ENCODE peak calls at places on chromosomes 1 and 21, in nine cellular contexts. J, M, O, Z, X, K, S, V and P are unnamed samples.

GRCh38 chr1:231885209-231885854 is 258.7 kb downstream of the DISC1 start:
- DNase-seq in V (no peak), Z (no peak), S (no peak), K (no peak), O (no peak), X (no peak), M (no peak), J (no peak), P (no peak)

GRCh38 chr1:52424238-52424637 is 19.8 kb downstream of the PRPF38A start:
- DNase-seq in V (no peak), X (no peak), K (no peak), M (no peak), O (no peak), J (no peak), Z (no peak), S (no peak), P (no peak)

GRCh38 chr21:45869121-45870007 is 112.2 kb upstream of the COL6A1 start:
- DNase-seq in V (peak; percentile 17), S (no peak), X (no peak), Z (no peak), J (no peak), K (no peak), M (no peak), O (no peak), P (no peak)

GRCh38 chr1:201750120-201750519 is 78.8 kb upstream of the IPO9 start:
- DNase-seq in X (no peak), Z (no peak), M (no peak), S (no peak), J (no peak), V (no peak), O (no peak), K (no peak), P (no peak)

GRCh38 chr1:30638811-30639210 is 84.6 kb downstream of the MATN1 start:
- DNase-seq in V (no peak), J (no peak), O (no peak), M (no peak), S (no peak), X (no peak), K (peak; percentile 64), Z (no peak), P (no peak)

GRCh38 chr1:98500324-98500723 is 161.2 kb upstream of the SNX7 start:
- DNase-seq in X (no peak), V (no peak), Z (no peak), S (no peak), K (no peak), J (no peak), M (no peak), O (no peak), P (no peak)

GRCh38 chr1:109499661-109500536 is 6.0 kb downstream of the CYB561D1 start:
- DNase-seq in M (no peak), J (peak; percentile 67), O (peak; percentile 83), K (no peak), Z (no peak), S (no peak), X (no peak), V (peak; percentile 66), P (no peak)

GRCh38 chr1:111643097-111643496 is 23.5 kb downstream of the RAP1A start:
- DNase-seq in S (no peak), M (no peak), O (no peak), Z (no peak), V (no peak), J (no peak), X (no peak), K (no peak), P (no peak)

GRCh38 chr1:12090326-12090725 is 27.2 kb downstream of the TNFRSF8 start:
- DNase-seq in V (no peak), K (no peak), M (no peak), S (no peak), J (no peak), O (no peak), X (no peak), Z (no peak), P (no peak)

GRCh38 chr1:90200637-90201235 is 205.8 kb downstream of the ZNF326 start:
- DNase-seq in S (no peak), O (no peak), M (no peak), K (no peak), Z (no peak), V (no peak), J (no peak), X (no peak), P (no peak)

GRCh38 chr1:53155945-53156344 is 13.5 kb upstream of the SLC1A7 start:
- DNase-seq in S (no peak), X (no peak), O (no peak), M (no peak), Z (no peak), J (no peak), K (no peak), V (no peak), P (no peak)

GRCh38 chr1:219539645-219540254 is 73.2 kb downstream of the ZC3H11B start:
- DNase-seq in O (no peak), K (no peak), V (no peak), M (no peak), Z (no peak), S (no peak), J (no peak), X (no peak), P (no peak)

GRCh38 chr1:899636-900317 is 23.9 kb upstream of the SAMD11 start:
- DNase-seq in V (no peak), J (no peak), M (no peak), S (no peak), O (no peak), K (no peak), Z (no peak), X (no peak), P (peak; percentile 72)

GRCh38 chr1:32331549-32331948 is 4.5 kb downstream of the MARCKSL1 start:
- DNase-seq in X (no peak), K (no peak), J (no peak), M (no peak), O (no peak), Z (no peak), S (no peak), V (no peak), P (no peak)

GRCh38 chr1:32330558-32331127 is 5.4 kb downstream of the MARCKSL1 start:
- DNase-seq in S (no peak), Z (no peak), J (no peak), O (no peak), K (no peak), X (no peak), M (no peak), V (no peak), P (no peak)

GRCh38 chr1:32334274-32334861 is 1.7 kb downstream of the MARCKSL1 start:
- DNase-seq in M (no peak), X (no peak), S (no peak), K (no peak), O (peak; percentile 15), V (no peak), Z (no peak), J (no peak), P (no peak)

GRCh38 chr1:32333251-32333963 is 2.6 kb downstream of the MARCKSL1 start:
- DNase-seq in O (no peak), K (no peak), X (no peak), Z (no peak), J (no peak), S (no peak), M (no peak), V (no peak), P (no peak)

GRCh38 chr1:32332290-32333079 is 3.5 kb downstream of the MARCKSL1 start:
- DNase-seq in K (no peak), S (peak; percentile 48), Z (no peak), M (no peak), X (no peak), J (no peak), V (no peak), O (peak; percentile 55), P (no peak)
- TF ChIP-seq POLR2A in K (no peak), S (no peak), Z (no peak), M (no peak), X (peak; percentile 67), J (no peak), V (no peak), O (no peak), P (no peak)

GRCh38 chr1:156477526-156478249 is 22.9 kb downstream of the MEF2D start:
- DNase-seq in X (no peak), J (no peak), O (no peak), Z (no peak), M (no peak), K (no peak), V (no peak), S (no peak), P (no peak)

GRCh38 chr1:156476501-156477298 is 23.9 kb downstream of the MEF2D start:
- DNase-seq in K (peak; percentile 78), Z (peak; percentile 69), M (no peak), X (no peak), S (no peak), J (no peak), V (no peak), O (no peak), P (no peak)

GRCh38 chr1:156480015-156480368 is 20.6 kb downstream of the MEF2D start:
- DNase-seq in V (no peak), M (no peak), K (no peak), Z (no peak), X (no peak), J (no peak), O (no peak), S (no peak), P (no peak)

GRCh38 chr1:156479093-156480014 is 21.2 kb downstream of the MEF2D start:
- DNase-seq in X (no peak), J (no peak), Z (no peak), M (no peak), K (peak; percentile 33), S (no peak), O (no peak), V (no peak), P (no peak)

GRCh38 chr1:156478250-156478627 is 22.3 kb downstream of the MEF2D start:
- DNase-seq in J (no peak), Z (no peak), X (no peak), K (peak; percentile 83), S (no peak), V (no peak), O (no peak), M (no peak), P (no peak)
- H3K9me3 ChIP-seq in J (no peaks in the 10 kb centered on the region), Z (no peaks in the 10 kb centered on the region), X (no peaks in the 10 kb centered on the region), K (no peaks in the 10 kb centered on the region), S (no peaks in the 10 kb centered on the region), V (no peaks in the 10 kb centered on the region), O (no peaks in the 10 kb centered on the region), M (no peaks in the 10 kb centered on the region), P (no peaks in the 10 kb centered on the region)

GRCh38 chr1:247448107-247448778 is 9.7 kb downstream of the OR2B11 start:
- DNase-seq in Z (peak; percentile 54), V (peak; percentile 63), O (peak; percentile 62), K (peak; percentile 70), M (no peak), J (peak; percentile 79), S (peak; percentile 26), X (no peak), P (no peak)
- TF ChIP-seq POLR2A in Z (no peak), V (no peak), O (no peak), K (no peak), M (no peak), J (no peak), S (no peak), X (no peak), P (no peak)

DNA sequence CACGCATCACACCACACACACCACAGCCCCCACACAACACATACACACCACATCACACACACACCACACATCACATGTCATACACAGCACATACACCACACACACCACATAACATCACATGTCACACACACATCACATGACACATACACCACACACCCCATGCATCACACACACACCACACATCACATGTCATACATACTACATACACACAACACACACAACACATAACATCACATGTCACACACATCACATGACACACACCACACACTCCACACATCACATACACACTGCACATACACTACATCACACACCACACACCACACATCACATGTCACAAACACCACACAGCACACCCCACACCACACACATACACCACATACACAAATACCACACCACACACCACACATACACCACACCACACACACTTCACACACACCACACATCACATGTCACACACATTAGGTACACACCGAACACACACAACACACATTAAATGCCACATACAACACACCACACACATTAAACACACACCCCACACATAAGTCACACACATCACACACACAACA is 1.8 kb downstream of the LYPD8 start:
- DNase-seq in X (no peak), K (no peak), O (no peak), Z (no peak), J (no peak), V (no peak), M (no peak), S (no peak), P (no peak)
- H3K9me3 ChIP-seq in X (no peaks in the 10 kb centered on the region), K (no peaks in the 10 kb centered on the region), O (no peaks in the 10 kb centered on the region), Z (no peaks in the 10 kb centered on the region), J (no peaks in the 10 kb centered on the region), V (no peaks in the 10 kb centered on the region), M (no peaks in the 10 kb centered on the region), S (no peaks in the 10 kb centered on the region), P (no peaks in the 10 kb centered on the region)